ENCODE peak calls at places on chromosome 22, in six cellular contexts. R is colonic mucosa, X is NCI-H1436, A is GF-D8, B is fibroblast of villous mesenchyme, C is DMS 273 treated with DMSO at 0.1 percent for 48 hours. I is an unnamed sample.
A peak's percentile ranks its signal among the peaks of the same experiment; 100 is the strongest.

GRCh38 chr22:37496651-37497599 is 10.7 kb upstream of the MFNG start:
- DNase-seq in R (no peak), X (no peak), A (no peak), B (peak; percentile 66), C (no peak), I (no peak)

GRCh38 chr22:37782340-37783168 is 25.2 kb upstream of the GCAT start:
- DNase-seq in R (peak; percentile 56), X (no peak), A (no peak), B (peak; percentile 74), C (no peak), I (no peak)

GRCh38 chr22:44807915-44808690 is 55.7 kb downstream of the ARHGAP8 start:
- DNase-seq in R (no peak), X (no peak), A (no peak), B (no peak), C (no peak), I (no peak)

GRCh38 chr22:43228330-43228729 is 41.4 kb upstream of the TTLL12 start:
- DNase-seq in R (peak; percentile 28), X (no peak), A (peak; percentile 3), B (peak; percentile 26), C (no peak), I (no peak)

GRCh38 chr22:36331306-36331911 is 56.4 kb downstream of the MYH9 start:
- DNase-seq in R (peak; percentile 75), X (no peak), A (peak; percentile 85), B (peak; percentile 95), C (no peak), I (peak; percentile 87)

GRCh38 chr22:26681395-26681821 is 24.0 kb downstream of the MIAT start:
- DNase-seq in R (no peak), X (no peak), A (no peak), B (peak; percentile 85), C (no peak), I (no peak)

GRCh38 chr22:46923394-46923793 is 160.9 kb downstream of the TBC1D22A start:
- DNase-seq in R (peak; percentile 12), X (no peak), A (no peak), B (no peak), C (no peak), I (no peak)

GRCh38 chr22:20455709-20456063 is 18.1 kb upstream of the SCARF2 start:
- DNase-seq in R (no peak), X (no peak), A (no peak), B (no peak), C (no peak), I (no peak)

GRCh38 chr22:50473855-50474671 is 772 bp downstream of the SBF1 start:
- DNase-seq in R (peak; percentile 47), X (no peak), A (no peak), B (peak; percentile 60), C (no peak), I (peak; percentile 66)

GRCh38 chr22:47094861-47095330 is 332.4 kb downstream of the TBC1D22A start:
- DNase-seq in R (no peak), X (no peak), A (no peak), B (peak; percentile 39), C (no peak), I (no peak)